ENCODE peak calls at places on chromosomes 1 and 21, in five cellular contexts. F is mesenchymal stem cell, E is neuronal stem cell, V is IMR-90, B is H9. J is an unnamed sample.

GRCh38 chr1:47713333-47713953 is 275.6 kb downstream of the FOXD2 start:
- DNase-seq in V (no peak), E (no peak), F (no peak), B (no peak), J (no peak)

GRCh38 chr1:235429143-235429542 is 61.9 kb downstream of the TBCE start:
- DNase-seq in B (no peak), E (no peak), F (no peak), V (no peak), J (no peak)

GRCh38 chr21:37074546-37074945 is 1.5 kb downstream of the TTC3 start:
- DNase-seq in V (no peak), B (no peak), E (no peak), F (no peak), J (no peak)

GRCh38 chr1:185654199-185654951 is 79.8 kb upstream of the HMCN1 start:
- DNase-seq in F (peak), V (peak), B (no peak), E (no peak), J (peak)

GRCh38 chr1:237901284-237901870 is 10.7 kb upstream of the ZP4 start:
- DNase-seq in B (peak), V (no peak), E (no peak), F (no peak), J (peak)

GRCh38 chr1:22861764-22862440 is 110.8 kb downstream of the LACTBL1 start:
- DNase-seq in F (peak), E (peak), V (peak), B (no peak), J (peak)

GRCh38 chr1:191582169-191582568 is 576.1 kb upstream of the RGS18 start:
- DNase-seq in B (no peak), E (no peak), V (no peak), F (no peak), J (peak)

GRCh38 chr1:29803486-29803885 is 567.2 kb downstream of the PTPRU start:
- DNase-seq in B (no peak), V (no peak), F (no peak), E (no peak), J (no peak)

GRCh38 chr21:31741116-31741515 is 9.2 kb upstream of the SCAF4 start:
- DNase-seq in V (no peak), E (no peak), F (no peak), B (no peak), J (no peak)

GRCh38 chr1:93015590-93015989 is 54.3 kb upstream of the DIPK1A start:
- DNase-seq in B (no peak), E (no peak), F (no peak), V (peak), J (no peak)

GRCh38 chr1:83839566-83840173 is 159.3 kb downstream of the TTLL7 start:
- DNase-seq in V (peak), F (peak), E (no peak), B (no peak), J (no peak)

GRCh38 chr1:187942986-187943385 is 1114.2 kb downstream of the PLA2G4A start:
- DNase-seq in E (no peak), V (peak), F (no peak), B (no peak), J (peak)

GRCh38 chr1:228044961-228045360 is 37.5 kb upstream of the ARF1 start:
- DNase-seq in F (no peak), V (no peak), B (peak), E (no peak), J (no peak)

GRCh38 chr1:106727171-106727570 is 329.3 kb upstream of the PRMT6 start:
- DNase-seq in B (no peak), E (no peak), V (no peak), F (no peak), J (peak)

GRCh38 chr1:93016171-93016570 is 54.9 kb upstream of the DIPK1A start:
- DNase-seq in V (peak), F (peak), B (no peak), E (no peak), J (peak)

GRCh38 chr1:215526147-215526845 is 40.8 kb upstream of the KCTD3 start:
- DNase-seq in F (peak), V (peak), E (peak), B (no peak), J (peak)

GRCh38 chr21:28261291-28261690 is 731.4 kb downstream of the LTN1 start:
- DNase-seq in F (peak), E (no peak), V (no peak), B (no peak), J (no peak)

DNA sequence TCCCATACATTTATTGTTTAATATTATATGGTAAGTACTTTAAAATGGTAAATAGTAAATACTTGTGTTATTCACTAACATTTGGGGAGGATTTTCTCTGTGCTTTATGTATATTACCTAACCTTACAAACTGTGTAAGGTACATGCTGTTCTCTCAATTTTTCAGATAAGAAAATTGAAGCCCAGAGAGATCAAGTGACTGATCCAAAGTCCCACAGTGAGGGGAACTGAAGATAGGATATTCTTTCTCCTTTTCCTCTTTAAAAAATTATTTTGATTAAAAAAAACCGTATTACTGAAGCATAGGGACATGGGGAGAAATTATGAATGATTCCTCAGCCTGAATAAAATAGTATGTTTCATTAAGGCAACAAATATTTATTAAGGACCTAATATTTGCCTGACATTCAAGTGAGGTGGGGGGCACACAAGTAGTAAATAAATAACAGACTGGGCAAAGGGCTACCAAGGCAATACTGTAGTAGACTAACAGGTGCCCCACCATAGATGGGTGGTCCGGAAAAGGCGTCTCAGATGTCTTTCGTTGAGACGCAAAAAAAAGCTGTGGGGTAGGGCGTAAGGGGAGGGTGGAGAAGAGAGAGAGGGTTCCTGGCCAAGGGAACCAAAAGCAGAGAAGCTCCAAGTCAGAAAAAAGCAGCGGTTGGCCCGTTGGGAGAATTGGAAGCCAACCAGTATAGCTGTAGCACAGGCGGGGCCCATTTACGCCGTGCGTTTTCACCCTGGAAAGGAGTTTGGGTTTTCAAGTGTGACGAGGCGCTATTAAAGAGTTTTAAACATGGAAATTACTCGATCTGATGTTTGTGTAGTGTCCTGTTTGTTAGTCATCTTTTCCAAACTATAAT is 944 bp upstream of the AGO3 start:
- DNase-seq in E (peak), F (no peak), B (peak), V (peak), J (peak)
- H3K4ac ChIP-seq in E (no peak), F (no peak), B (no peak), V (peak), J (no peak)

GRCh38 chr1:156075775-156076204 is 6.5 kb downstream of the MEX3A start:
- DNase-seq in E (no peak), V (no peak), F (no peak), B (peak), J (no peak)

GRCh38 chr1:156078728-156079127 is 3.5 kb downstream of the MEX3A start:
- DNase-seq in E (no peak), B (no peak), F (no peak), V (no peak), J (no peak)

GRCh38 chr1:156077430-156077760 is 4.9 kb downstream of the MEX3A start:
- DNase-seq in F (no peak), B (peak), V (no peak), E (no peak), J (no peak)

GRCh38 chr1:156075158-156075557 is 7.1 kb downstream of the MEX3A start:
- DNase-seq in B (peak), V (no peak), F (no peak), E (no peak), J (no peak)

GRCh38 chr1:156076609-156077429 is 5.4 kb downstream of the MEX3A start:
- DNase-seq in V (no peak), B (peak), E (no peak), F (no peak), J (no peak)
- H3K4ac ChIP-seq in V (peak), B (no peak), E (peak), F (peak), J (peak)

GRCh38 chr1:15617874-15618684 is 821 bp downstream of the DDI2 start:
- DNase-seq in V (no peak), B (peak), F (peak), E (no peak), J (peak)
- H3K4ac ChIP-seq in V (peak), B (no peak), F (peak), E (peak), J (peak)

DNA sequence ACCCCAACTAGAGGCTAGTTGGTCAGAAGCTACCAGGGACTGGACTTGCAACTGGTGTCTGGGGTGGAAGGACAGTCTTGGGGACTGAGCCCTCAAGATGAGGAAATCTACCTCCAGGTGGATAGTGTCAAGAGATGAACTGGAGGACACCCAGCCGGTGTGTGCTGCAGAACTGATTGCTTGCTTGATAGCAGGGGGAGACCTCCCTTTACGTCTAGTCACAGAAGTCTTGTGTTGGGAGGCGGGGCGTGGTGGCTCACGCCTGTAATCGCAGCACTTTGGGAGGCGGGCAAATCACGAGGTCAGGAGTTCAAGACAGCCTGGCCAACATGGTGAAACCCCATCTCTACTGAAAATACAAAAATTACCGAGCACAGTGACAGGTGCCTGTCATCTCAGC is 4.9 kb downstream of the RCC2 start:
- DNase-seq in B (peak), F (no peak), V (no peak), E (no peak), J (peak)
- H3K4ac ChIP-seq in B (no peak), F (no peak), V (no peak), E (no peak), J (no peak)